ENCODE peak calls at places on chromosomes 7 and 10, in seven cellular contexts. O is CD8-positive, alpha-beta memory T cell; Y is stimulated activated CD4-positive, alpha-beta T cell treated with anti-CD3 and anti-CD28 coated beads, Interleukin-12 subunit alpha, Interleukin-12 subunit beta, amount 100 ng/mL, for 48 hours; D is endodermal cell; Z is LoVo; L is fibroblast of the aortic adventitia; J is RCC 7860. V is an unnamed sample.

GRCh38 chr7:11557627-11558026 is 274.4 kb downstream of the THSD7A start:
- DNase-seq in O (no peak), Y (no peak), D (peak), Z (peak), L (no peak), J (no peak), V (peak)

GRCh38 chr7:28701731-28702130 is 256.4 kb downstream of the TRIL start:
- DNase-seq in O (no peak), Y (no peak), D (no peak), Z (no peak), L (peak), J (no peak), V (no peak)

GRCh38 chr10:42928064-42928463 is 145.5 kb downstream of the BMS1 start:
- DNase-seq in O (no peak), Y (no peak), D (no peak), Z (no peak), L (no peak), J (no peak), V (no peak)

GRCh38 chr10:10811562-10811961 is 206.1 kb upstream of the CELF2 start:
- DNase-seq in O (no peak), Y (no peak), D (no peak), Z (no peak), L (peak), J (no peak), V (peak)

GRCh38 chr7:34723338-34723737 is 65.3 kb downstream of the NPSR1 start:
- DNase-seq in O (no peak), Y (no peak), D (no peak), Z (no peak), L (no peak), J (no peak), V (no peak)

GRCh38 chr7:135678612-135679575 is 16.6 kb downstream of the STMP1 start:
- DNase-seq in O (no peak), Y (no peak), D (no peak), Z (no peak), L (peak), J (no peak), V (peak)

GRCh38 chr10:48604408-48605263 is at the start of gene ARHGAP22:
- DNase-seq in O (peak), Y (no peak), D (peak), Z (peak), L (no peak), J (peak), V (no peak)

GRCh38 chr7:6147627-6148026 is 116.5 kb downstream of the ANKRD61 start:
- DNase-seq in O (no peak), Y (no peak), D (no peak), Z (no peak), L (no peak), J (no peak), V (no peak)

GRCh38 chr10:29007748-29008610 is 280.9 kb upstream of the LYZL1 start:
- DNase-seq in O (no peak), Y (no peak), D (no peak), Z (no peak), L (no peak), J (no peak), V (peak)

GRCh38 chr7:128067983-128068382 is 36.7 kb upstream of the LRRC4 start:
- DNase-seq in O (no peak), Y (no peak), D (no peak), Z (no peak), L (no peak), J (no peak), V (no peak)

GRCh38 chr7:140594131-140594691 is 46.4 kb downstream of the DENND2A start:
- DNase-seq in O (no peak), Y (no peak), D (no peak), Z (no peak), L (no peak), J (no peak), V (no peak)

GRCh38 chr7:21972397-21972784 is 26.7 kb upstream of the CDCA7L start:
- DNase-seq in O (no peak), Y (no peak), D (no peak), Z (no peak), L (no peak), J (no peak), V (no peak)

GRCh38 chr7:5549096-5549896 is 125.7 kb upstream of the TNRC18 start:
- DNase-seq in O (no peak), Y (no peak), D (peak), Z (peak), L (peak), J (peak), V (peak)

GRCh38 chr10:23081891-23082290 is 13.5 kb upstream of the MSRB2 start:
- DNase-seq in O (no peak), Y (no peak), D (no peak), Z (no peak), L (peak), J (no peak), V (peak)

GRCh38 chr10:11725912-11726311 is 16.3 kb upstream of the ECHDC3 start:
- DNase-seq in O (no peak), Y (no peak), D (no peak), Z (no peak), L (no peak), J (no peak), V (no peak)

GRCh38 chr10:124647421-124648130 is 96.6 kb downstream of the FAM53B start:
- DNase-seq in O (peak), Y (peak), D (peak), Z (no peak), L (peak), J (no peak), V (peak)